ENCODE peak calls at places on chromosomes 11 and 22, in nine cellular contexts. S, H, W, Q, M, L, X, G and Y are unnamed samples.

GRCh38 chr11:15692739-15693138 is 578.0 kb downstream of the INSC start:
- DNase-seq in W (no peak), H (no peak), M (peak; percentile 65), Q (no peak), S (no peak), X (no peak), G (no peak), L (no peak), Y (no peak)

GRCh38 chr22:23826510-23827350 is 12.1 kb downstream of the DERL3 start:
- DNase-seq in H (no peak), G (no peak), L (no peak), W (no peak), X (no peak), Q (peak; percentile 68), S (peak; percentile 59), M (peak; percentile 26), Y (no peak)

GRCh38 chr11:63884191-63884590 is 32.8 kb downstream of the RCOR2 start:
- DNase-seq in M (no peak), Q (no peak), X (no peak), G (no peak), H (no peak), W (no peak), L (no peak), S (no peak), Y (no peak)

GRCh38 chr11:12274558-12275197 is 102.7 kb upstream of the PARVA start:
- DNase-seq in W (peak; percentile 71), S (no peak), Q (no peak), H (no peak), G (peak; percentile 49), L (no peak), M (peak; percentile 73), X (no peak), Y (peak; percentile 65)

GRCh38 chr22:21779444-21779843 is 43.9 kb upstream of the YPEL1 start:
- DNase-seq in Q (no peak), W (no peak), S (no peak), X (no peak), H (no peak), M (no peak), L (no peak), G (no peak), Y (no peak)

GRCh38 chr11:88478136-88478785 is 140.7 kb upstream of the CTSC start:
- DNase-seq in M (peak; percentile 17), G (no peak), Q (no peak), L (no peak), X (no peak), S (no peak), W (no peak), H (no peak), Y (no peak)

GRCh38 chr11:75790986-75791385 is 22.4 kb downstream of the DGAT2 start:
- DNase-seq in Q (no peak), S (peak; percentile 9), X (no peak), W (no peak), H (no peak), L (no peak), M (no peak), G (no peak), Y (peak; percentile 83)

GRCh38 chr11:73288873-73289707 is 17.0 kb downstream of the P2RY6 start:
- DNase-seq in M (peak; percentile 65), H (peak; percentile 67), G (peak; percentile 86), S (peak; percentile 82), W (peak; percentile 91), X (no peak), Q (peak; percentile 79), L (peak; percentile 65), Y (peak; percentile 76)

GRCh38 chr22:49419661-49420060 is 408.0 kb downstream of the BRD1 start:
- DNase-seq in M (no peak), G (peak; percentile 29), L (no peak), S (no peak), X (no peak), H (no peak), Q (no peak), W (no peak), Y (no peak)

GRCh38 chr22:23675502-23676415 is 15.1 kb upstream of the RGL4 start:
- DNase-seq in M (no peak), W (no peak), H (peak; percentile 58), Q (no peak), L (no peak), S (peak; percentile 66), X (no peak), G (peak; percentile 40), Y (no peak)

GRCh38 chr11:107713009-107713408 is 1.2 kb upstream of the SLN start:
- DNase-seq in L (no peak), Q (no peak), X (no peak), W (no peak), M (no peak), H (no peak), G (no peak), S (no peak), Y (no peak)

GRCh38 chr11:19326499-19326898 is 85.8 kb upstream of the E2F8 start:
- DNase-seq in S (no peak), M (peak; percentile 29), X (no peak), G (no peak), L (no peak), W (no peak), H (no peak), Q (peak; percentile 52), Y (peak; percentile 24)

GRCh38 chr11:74276581-74276980 is 34.9 kb downstream of the P4HA3 start:
- DNase-seq in X (no peak), W (no peak), L (no peak), M (peak; percentile 76), G (no peak), S (no peak), Q (peak; percentile 67), H (no peak), Y (no peak)

GRCh38 chr22:42364641-42365336 is 67.4 kb downstream of the NFAM1 start:
- DNase-seq in Q (peak; percentile 59), G (no peak), L (no peak), H (no peak), S (no peak), W (no peak), M (peak; percentile 29), X (no peak), Y (no peak)
- H3K4me3 ChIP-seq in Q (no peak overlapping the region), G (peak overlapping the region; percentile 17), L (no peak overlapping the region), H (no peak overlapping the region), S (no peak overlapping the region), W (no peak overlapping the region), M (no peak overlapping the region), X (no peak overlapping the region), Y (no peak overlapping the region)

GRCh38 chr22:19892249-19892879 is 37.7 kb upstream of the GNB1L start:
- DNase-seq in Q (no peak), W (peak; percentile 89), H (no peak), G (no peak), X (no peak), M (peak; percentile 53), L (no peak), S (no peak), Y (no peak)
- H3K4me3 ChIP-seq in Q (no peak overlapping the region), W (no peak overlapping the region), H (no peak overlapping the region), G (no peak overlapping the region), X (no peak overlapping the region), M (no peak overlapping the region), L (no peak overlapping the region), S (no peak overlapping the region), Y (no peak overlapping the region)

GRCh38 chr22:46053563-46054090 is 76.7 kb upstream of the WNT7B start:
- DNase-seq in Q (peak; percentile 91), X (no peak), W (peak; percentile 29), L (no peak), M (peak; percentile 38), H (peak; percentile 88), S (peak; percentile 90), G (peak; percentile 93), Y (peak; percentile 79)

GRCh38 chr22:46054091-46054877 is 77.3 kb upstream of the WNT7B start:
- DNase-seq in S (peak; percentile 75), G (peak; percentile 86), X (no peak), L (no peak), H (peak; percentile 74), Q (peak; percentile 87), W (no peak), M (peak; percentile 45), Y (peak; percentile 54)

GRCh38 chr22:46052331-46052771 is 75.4 kb upstream of the WNT7B start:
- DNase-seq in L (no peak), G (peak; percentile 68), W (no peak), H (no peak), M (no peak), Q (no peak), X (no peak), S (peak; percentile 51), Y (no peak)

GRCh38 chr22:46051646-46052045 is 74.7 kb upstream of the WNT7B start:
- DNase-seq in M (no peak), L (no peak), G (no peak), Q (no peak), H (no peak), W (no peak), S (no peak), X (no peak), Y (no peak)

DNA sequence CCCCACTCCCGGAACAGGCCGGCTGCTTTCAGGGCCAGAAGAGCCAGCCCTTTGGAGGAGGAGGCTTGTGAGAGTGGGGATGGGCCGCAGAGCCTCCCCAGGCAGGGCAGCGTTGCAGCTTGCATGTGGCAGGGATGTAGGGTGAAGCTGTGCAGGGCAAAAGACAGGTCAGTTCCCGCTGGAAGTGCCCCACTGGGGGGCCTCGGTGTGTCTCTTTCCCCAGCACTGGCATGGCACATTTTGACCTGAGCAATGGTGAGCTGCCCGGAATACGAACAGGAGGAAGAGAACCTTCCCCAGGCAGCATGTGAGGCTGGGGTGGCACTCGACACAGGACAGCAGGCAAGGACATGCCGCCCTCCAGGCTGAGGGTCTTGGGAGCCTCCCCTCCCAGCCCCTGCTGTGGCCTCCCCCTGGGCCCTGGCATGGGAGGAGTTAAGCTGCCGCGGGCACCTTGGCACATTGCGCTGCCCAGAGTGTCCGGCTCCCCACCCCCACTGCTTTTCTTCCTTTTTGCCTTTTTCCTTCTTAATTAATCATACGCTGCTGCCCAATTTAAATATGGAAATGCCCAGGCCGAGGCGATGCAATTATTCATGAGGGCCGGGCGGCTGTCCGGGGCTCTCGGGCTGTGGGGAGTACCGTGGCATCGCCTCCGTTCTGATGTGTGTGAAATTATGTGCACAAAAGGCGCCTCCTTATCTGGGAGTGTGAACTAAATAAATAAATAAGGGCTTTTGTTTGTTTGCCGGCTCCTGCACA is 76.0 kb upstream of the WNT7B start:
- DNase-seq in X (no peak), Q (peak; percentile 83), H (peak; percentile 76), M (no peak), W (no peak), S (peak; percentile 67), L (no peak), G (peak; percentile 85), Y (peak; percentile 66)
- H3K4me3 ChIP-seq in X (peak overlapping the region; percentile 46), Q (peak overlapping the region; percentile 63), H (peak overlapping the region; percentile 78), M (peak overlapping the region; percentile 77), W (no peak overlapping the region), S (peak overlapping the region; percentile 54), L (peak overlapping the region; percentile 74), G (peak overlapping the region; percentile 84), Y (peak overlapping the region; percentile 68)

GRCh38 chr11:118909619-118910308 is 16.0 kb downstream of the BCL9L start:
- DNase-seq in Q (peak; percentile 32), M (no peak), G (no peak), S (no peak), L (no peak), X (no peak), W (no peak), H (peak; percentile 35), Y (no peak)
- H3K4me3 ChIP-seq in Q (peak overlapping the region; percentile 41), M (peak overlapping the region; percentile 25), G (peak overlapping the region; percentile 61), S (no peak overlapping the region), L (peak overlapping the region; percentile 34), X (peak overlapping the region; percentile 34), W (no peak overlapping the region), H (peak overlapping the region; percentile 34), Y (peak overlapping the region; percentile 33)